ENCODE peak calls at places on chromosome 15, in five cellular contexts. Q, S, J, C and B are unnamed samples.

GRCh38 chr15:82812994-82813393 is 3.6 kb downstream of the WHAMM start:
- DNase-seq in S (no peak), J (no peak), C (no peak), Q (no peak), B (no peak)

GRCh38 chr15:76328962-76329361 is 7.6 kb upstream of the ISL2 start:
- DNase-seq in C (no peak), J (no peak), Q (no peak), S (no peak), B (no peak)

GRCh38 chr15:84805221-84805620 is 11.9 kb upstream of the ALPK3 start:
- DNase-seq in S (no peak), Q (no peak), J (no peak), C (no peak), B (no peak)

GRCh38 chr15:95840004-95840403 is 490.5 kb upstream of the NR2F2 start:
- DNase-seq in S (no peak), Q (no peak), J (no peak), C (no peak), B (no peak)

GRCh38 chr15:73941871-73942635 is 15.8 kb downstream of the LOXL1 start:
- DNase-seq in J (no peak), Q (no peak), C (no peak), S (no peak), B (no peak)

GRCh38 chr15:77033417-77033728 is 37.5 kb downstream of the TSPAN3 start:
- DNase-seq in J (no peak), C (no peak), Q (no peak), S (no peak), B (no peak)

GRCh38 chr15:70611286-70611685 is 152.1 kb downstream of the UACA start:
- DNase-seq in C (no peak), J (no peak), Q (no peak), S (no peak), B (no peak)

GRCh38 chr15:101126618-101127502 is 125.0 kb downstream of the CHSY1 start:
- DNase-seq in S (no peak), C (no peak), J (no peak), Q (peak; percentile 68), B (no peak)

GRCh38 chr15:64092864-64093626 is 593 bp downstream of the CIAO2A start:
- DNase-seq in C (no peak), S (no peak), J (peak; percentile 76), Q (peak; percentile 74), B (no peak)